ENCODE peak calls at places on chromosomes 6 and 20, in nine cellular contexts. W is AG10803; H is LHCN-M2; U is naive thymus-derived CD8-positive, alpha-beta T cell; I is mesothelial cell of epicardium; O is head of caudate nucleus; R is GM06990; C is stimulated activated CD4-positive, alpha-beta T cell treated with anti-CD3 and anti-CD28 coated beads, Interleukin-1b, Interleukin-23, amount 100 ng/mL, for 1 hour; L is caudate nucleus. J is an unnamed sample.

GRCh38 chr6:119261944-119262284 is 87.6 kb downstream of the MAN1A1 start:
- DNase-seq in W (no peak), H (no peak), U (no peak), I (no peak), O (no peak), R (no peak), C (no peak), L (no peak), J (no peak)

GRCh38 chr6:107563694-107564093 is 73.8 kb downstream of the SOBP start:
- DNase-seq in W (no peak), H (no peak), U (no peak), I (no peak), O (no peak), R (no peak), C (no peak), L (no peak), J (no peak)

GRCh38 chr20:51969191-51969590 is 166.9 kb upstream of the SALL4 start:
- DNase-seq in W (peak; percentile 22), H (no peak), U (no peak), I (no peak), O (no peak), R (no peak), C (no peak), L (no peak), J (no peak)

GRCh38 chr6:142918339-142919042 is 26.5 kb downstream of the HIVEP2 start:
- DNase-seq in W (no peak), H (peak; percentile 98), U (no peak), I (no peak), O (peak; percentile 24), R (no peak), C (no peak), L (no peak), J (no peak)

GRCh38 chr6:55874309-55874708 is 1.1 kb downstream of the BMP5 start:
- DNase-seq in W (no peak), H (no peak), U (no peak), I (no peak), O (no peak), R (no peak), C (no peak), L (no peak), J (no peak)

GRCh38 chr6:3421763-3422456 is 34.9 kb downstream of the SLC22A23 start:
- DNase-seq in W (peak; percentile 70), H (peak; percentile 63), U (no peak), I (no peak), O (no peak), R (no peak), C (no peak), L (no peak), J (no peak)

GRCh38 chr20:9500121-9500911 is 14.1 kb upstream of the LAMP5 start:
- DNase-seq in W (no peak), H (peak; percentile 43), U (no peak), I (no peak), O (no peak), R (no peak), C (no peak), L (no peak), J (no peak)

GRCh38 chr6:113858067-113858604 is 991 bp downstream of the MARCKS start:
- DNase-seq in W (peak; percentile 68), H (peak; percentile 59), U (no peak), I (no peak), O (peak; percentile 60), R (peak; percentile 55), C (no peak), L (no peak), J (peak; percentile 54)

GRCh38 chr6:18031680-18032256 is 44.3 kb upstream of the KIF13A start:
- DNase-seq in W (no peak), H (no peak), U (no peak), I (no peak), O (no peak), R (no peak), C (no peak), L (no peak), J (no peak)

GRCh38 chr20:37378785-37379598 is 33.1 kb downstream of the SRC start:
- DNase-seq in W (peak; percentile 19), H (no peak), U (no peak), I (no peak), O (no peak), R (no peak), C (no peak), L (no peak), J (no peak)

GRCh38 chr20:21395666-21396044 is 1.7 kb downstream of the NKX2-4 start:
- DNase-seq in W (no peak), H (no peak), U (peak; percentile 7), I (no peak), O (no peak), R (peak; percentile 18), C (no peak), L (no peak), J (no peak)

GRCh38 chr20:1894951-1895673 is at the start of gene SIRPA:
- DNase-seq in W (peak; percentile 69), H (peak; percentile 59), U (no peak), I (peak; percentile 41), O (peak; percentile 83), R (no peak), C (no peak), L (peak; percentile 79), J (peak; percentile 80)

GRCh38 chr6:97177905-97178304 is 105.1 kb downstream of the MMS22L start:
- DNase-seq in W (peak; percentile 21), H (peak; percentile 24), U (no peak), I (no peak), O (no peak), R (no peak), C (no peak), L (no peak), J (no peak)

GRCh38 chr6:139173172-139173571 is 38.3 kb downstream of the HECA start:
- DNase-seq in W (no peak), H (peak; percentile 18), U (no peak), I (no peak), O (no peak), R (no peak), C (no peak), L (no peak), J (no peak)

GRCh38 chr6:30684386-30685156 is 1.9 kb downstream of the PPP1R18 start:
- DNase-seq in W (peak; percentile 31), H (no peak), U (peak; percentile 38), I (no peak), O (peak; percentile 37), R (peak; percentile 36), C (no peak), L (no peak), J (peak; percentile 57)

GRCh38 chr6:113182370-113183141 is 674.6 kb upstream of the MARCKS start:
- DNase-seq in W (peak; percentile 87), H (peak; percentile 87), U (no peak), I (no peak), O (no peak), R (no peak), C (no peak), L (no peak), J (peak; percentile 82)

GRCh38 chr20:9958693-9959092 is 76.1 kb upstream of the ANKEF1 start:
- DNase-seq in W (no peak), H (no peak), U (no peak), I (no peak), O (no peak), R (no peak), C (no peak), L (no peak), J (no peak)

GRCh38 chr20:38116409-38117165 is 48.5 kb downstream of the TGM2 start:
- DNase-seq in W (no peak), H (no peak), U (no peak), I (no peak), O (no peak), R (no peak), C (no peak), L (no peak), J (no peak)

GRCh38 chr6:26159417-26160273 is 72.4 kb downstream of the HFE start:
- DNase-seq in W (no peak), H (no peak), U (no peak), I (no peak), O (no peak), R (peak; percentile 43), C (no peak), L (no peak), J (peak; percentile 38)

GRCh38 chr20:48995599-48995998 is 50.5 kb upstream of the CSE1L start:
- DNase-seq in W (no peak), H (no peak), U (no peak), I (no peak), O (no peak), R (no peak), C (no peak), L (no peak), J (peak; percentile 6)

GRCh38 chr6:116476021-116476678 is 15.0 kb downstream of the CALHM6 start:
- DNase-seq in W (peak; percentile 61), H (peak; percentile 17), U (no peak), I (no peak), O (no peak), R (peak; percentile 24), C (no peak), L (no peak), J (no peak)

GRCh38 chr6:106197441-106197840 is 111.3 kb downstream of the PRDM1 start:
- DNase-seq in W (no peak), H (no peak), U (no peak), I (no peak), O (no peak), R (no peak), C (no peak), L (no peak), J (no peak)

GRCh38 chr6:22613695-22614094 is 44.3 kb downstream of the HDGFL1 start:
- DNase-seq in W (peak; percentile 61), H (peak; percentile 81), U (no peak), I (no peak), O (no peak), R (no peak), C (no peak), L (no peak), J (no peak)

GRCh38 chr6:77017537-77017936 is 445.8 kb downstream of the HTR1B start:
- DNase-seq in W (no peak), H (no peak), U (no peak), I (no peak), O (no peak), R (no peak), C (no peak), L (no peak), J (no peak)

GRCh38 chr20:46631212-46631869 is 19.9 kb downstream of the SLC13A3 start:
- DNase-seq in W (no peak), H (peak; percentile 22), U (no peak), I (no peak), O (no peak), R (no peak), C (no peak), L (no peak), J (no peak)

J was measured in cardiac muscle cell.